ENCODE peak calls at places on chromosomes 2 and 18, in five cellular contexts. One of them, this sample, is unnamed.

GRCh38 chr2:113720167-113720566 is 36.3 kb downstream of the SLC35F5 start:
- DNase-seq in HepG2: peak
- DNase-seq in stomach: no peak
- DNase-seq in A549: peak
- DNase-seq in transverse colon: no peak
- DNase-seq in this sample: no peak

GRCh38 chr2:186068154-186068826 is 329.7 kb downstream of the FSIP2 start:
- DNase-seq in HepG2: peak
- DNase-seq in stomach: no peak
- DNase-seq in A549: no peak
- DNase-seq in transverse colon: no peak
- DNase-seq in this sample: no peak

GRCh38 chr18:8359076-8359475 is 250.2 kb upstream of the RAB12 start:
- DNase-seq in HepG2: no peak
- DNase-seq in stomach: no peak
- DNase-seq in A549: no peak
- DNase-seq in transverse colon: no peak
- DNase-seq in this sample: no peak

GRCh38 chr2:47782557-47783490 is at the start of gene MSH6:
- DNase-seq in HepG2: peak
- DNase-seq in stomach: peak
- DNase-seq in A549: peak
- DNase-seq in transverse colon: peak
- DNase-seq in this sample: peak

GRCh38 chr2:127454595-127455565 is 36.7 kb downstream of the PROC start:
- DNase-seq in HepG2: peak
- DNase-seq in stomach: peak
- DNase-seq in A549: peak
- DNase-seq in transverse colon: peak
- DNase-seq in this sample: no peak

GRCh38 chr2:160956243-160956802 is 203.9 kb upstream of the TANK start:
- DNase-seq in HepG2: no peak
- DNase-seq in stomach: no peak
- DNase-seq in A549: no peak
- DNase-seq in transverse colon: no peak
- DNase-seq in this sample: peak

GRCh38 chr18:14189858-14190257 is 57.6 kb upstream of the ZNF519 start:
- DNase-seq in HepG2: peak
- DNase-seq in stomach: no peak
- DNase-seq in A549: peak
- DNase-seq in transverse colon: no peak
- DNase-seq in this sample: no peak

GRCh38 chr2:95007822-95008221 is 17.7 kb upstream of the MAL start:
- DNase-seq in HepG2: no peak
- DNase-seq in stomach: no peak
- DNase-seq in A549: no peak
- DNase-seq in transverse colon: no peak
- DNase-seq in this sample: no peak

GRCh38 chr2:237882510-237883481 is 23.4 kb downstream of the RAMP1 start:
- DNase-seq in HepG2: no peak
- DNase-seq in stomach: no peak
- DNase-seq in A549: no peak
- DNase-seq in transverse colon: no peak
- DNase-seq in this sample: no peak

GRCh38 chr2:65710779-65711295 is 278.4 kb upstream of the SPRED2 start:
- DNase-seq in HepG2: peak
- DNase-seq in stomach: peak
- DNase-seq in A549: peak
- DNase-seq in transverse colon: no peak
- DNase-seq in this sample: no peak

GRCh38 chr2:240095556-240096523 is 40.3 kb downstream of the COPS9 start:
- DNase-seq in HepG2: no peak
- DNase-seq in stomach: no peak
- DNase-seq in A549: no peak
- DNase-seq in transverse colon: no peak
- DNase-seq in this sample: no peak

GRCh38 chr2:98438190-98439133 is 6.2 kb upstream of the INPP4A start:
- DNase-seq in HepG2: no peak
- DNase-seq in stomach: no peak
- DNase-seq in A549: no peak
- DNase-seq in transverse colon: no peak
- DNase-seq in this sample: no peak

GRCh38 chr2:120180066-120180465 is 43.1 kb downstream of the TMEM185B start:
- DNase-seq in HepG2: no peak
- DNase-seq in stomach: no peak
- DNase-seq in A549: no peak
- DNase-seq in transverse colon: no peak
- DNase-seq in this sample: no peak

GRCh38 chr2:46967990-46968647 is 52.5 kb upstream of the MCFD2 start:
- DNase-seq in HepG2: no peak
- DNase-seq in stomach: peak
- DNase-seq in A549: peak
- DNase-seq in transverse colon: peak
- DNase-seq in this sample: no peak

GRCh38 chr2:134549104-134549503 is 169.7 kb downstream of the TMEM163 start:
- DNase-seq in HepG2: no peak
- DNase-seq in stomach: no peak
- DNase-seq in A549: no peak
- DNase-seq in transverse colon: no peak
- DNase-seq in this sample: no peak

GRCh38 chr2:44429034-44429433 is 67.3 kb downstream of the CAMKMT start:
- DNase-seq in HepG2: peak
- DNase-seq in stomach: no peak
- DNase-seq in A549: peak
- DNase-seq in transverse colon: no peak
- DNase-seq in this sample: no peak

GRCh38 chr2:5330961-5331360 is 361.2 kb upstream of the SOX11 start:
- DNase-seq in HepG2: no peak
- DNase-seq in stomach: no peak
- DNase-seq in A549: no peak
- DNase-seq in transverse colon: no peak
- DNase-seq in this sample: no peak

GRCh38 chr2:6254446-6254845 is 562.3 kb downstream of the SOX11 start:
- DNase-seq in HepG2: no peak
- DNase-seq in stomach: no peak
- DNase-seq in A549: no peak
- DNase-seq in transverse colon: no peak
- DNase-seq in this sample: no peak

GRCh38 chr2:197028230-197028629 is 101.7 kb upstream of the PGAP1 start:
- DNase-seq in HepG2: peak
- DNase-seq in stomach: no peak
- DNase-seq in A549: peak
- DNase-seq in transverse colon: no peak
- DNase-seq in this sample: no peak

GRCh38 chr2:174522553-174522952 is 35.7 kb upstream of the GPR155 start:
- DNase-seq in HepG2: no peak
- DNase-seq in stomach: no peak
- DNase-seq in A549: no peak
- DNase-seq in transverse colon: no peak
- DNase-seq in this sample: no peak

GRCh38 chr2:206392118-206392517 is 51.2 kb upstream of the ADAM23 start:
- DNase-seq in HepG2: peak
- DNase-seq in stomach: no peak
- DNase-seq in A549: peak
- DNase-seq in transverse colon: no peak
- DNase-seq in this sample: no peak

GRCh38 chr2:59425292-59425691 is 1128.2 kb downstream of the BCL11A start:
- DNase-seq in HepG2: no peak
- DNase-seq in stomach: no peak
- DNase-seq in A549: peak
- DNase-seq in transverse colon: no peak
- DNase-seq in this sample: no peak

GRCh38 chr2:8244634-8245033 is 437.2 kb upstream of the ID2 start:
- DNase-seq in HepG2: no peak
- DNase-seq in stomach: no peak
- DNase-seq in A549: no peak
- DNase-seq in transverse colon: no peak
- DNase-seq in this sample: peak

GRCh38 chr2:109401370-109401769 is 212.4 kb downstream of the SEPTIN10 start:
- DNase-seq in HepG2: no peak
- DNase-seq in stomach: no peak
- DNase-seq in A549: no peak
- DNase-seq in transverse colon: no peak
- DNase-seq in this sample: no peak

GRCh38 chr2:179262077-179262660 is 2.5 kb downstream of the SESTD1 start:
- DNase-seq in HepG2: no peak
- DNase-seq in stomach: no peak
- DNase-seq in A549: no peak
- DNase-seq in transverse colon: no peak
- DNase-seq in this sample: no peak

GRCh38 chr2:120218181-120218580 is 5.0 kb downstream of the TMEM185B start:
- DNase-seq in HepG2: no peak
- DNase-seq in stomach: peak
- DNase-seq in A549: no peak
- DNase-seq in transverse colon: no peak
- DNase-seq in this sample: no peak

GRCh38 chr2:226772389-226773179 is 27.0 kb downstream of the IRS1 start:
- DNase-seq in HepG2: peak
- DNase-seq in stomach: no peak
- DNase-seq in A549: no peak
- DNase-seq in transverse colon: no peak
- DNase-seq in this sample: no peak

GRCh38 chr2:237299897-237300296 is 114.1 kb downstream of the COL6A3 start:
- DNase-seq in HepG2: no peak
- DNase-seq in stomach: no peak
- DNase-seq in A549: no peak
- DNase-seq in transverse colon: no peak
- DNase-seq in this sample: no peak

GRCh38 chr2:133452146-133452545 is 116.1 kb downstream of the NCKAP5 start:
- DNase-seq in HepG2: no peak
- DNase-seq in stomach: no peak
- DNase-seq in A549: no peak
- DNase-seq in transverse colon: no peak
- DNase-seq in this sample: no peak

GRCh38 chr2:133456156-133456555 is 112.1 kb downstream of the NCKAP5 start:
- DNase-seq in HepG2: no peak
- DNase-seq in stomach: no peak
- DNase-seq in A549: no peak
- DNase-seq in transverse colon: no peak
- DNase-seq in this sample: no peak

GRCh38 chr2:133448195-133448594 is 120.1 kb downstream of the NCKAP5 start:
- DNase-seq in HepG2: no peak
- DNase-seq in stomach: no peak
- DNase-seq in A549: no peak
- DNase-seq in transverse colon: no peak
- DNase-seq in this sample: no peak

GRCh38 chr2:133456971-133457370 is 111.3 kb downstream of the NCKAP5 start:
- DNase-seq in HepG2: no peak
- DNase-seq in stomach: no peak
- DNase-seq in A549: no peak
- DNase-seq in transverse colon: no peak
- DNase-seq in this sample: no peak

DNA sequence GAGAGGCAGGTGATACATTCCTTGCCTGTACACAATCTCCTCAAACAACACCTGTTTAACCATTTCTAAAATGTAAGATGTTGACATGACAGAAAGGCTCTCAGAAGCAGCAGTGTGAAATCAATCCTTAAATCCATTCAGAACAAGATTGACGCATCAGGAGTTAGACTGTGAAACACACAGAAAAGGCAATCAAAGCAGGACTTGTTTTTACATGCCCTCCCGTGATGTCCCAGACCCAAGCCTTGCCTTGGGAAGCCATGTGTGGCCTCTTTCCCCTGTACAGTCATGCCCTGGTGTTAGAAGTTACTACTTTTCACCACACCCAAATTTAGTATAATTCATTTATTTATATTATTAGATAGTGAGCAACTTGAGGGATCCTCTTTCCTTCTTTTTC is 115.7 kb downstream of the NCKAP5 start:
- DNase-seq in HepG2: no peak
- DNase-seq in stomach: no peak
- DNase-seq in A549: no peak
- DNase-seq in transverse colon: no peak
- DNase-seq in this sample: no peak
- TF ChIP-seq EP300 in HepG2: no peak
- TF ChIP-seq EP300 in stomach: no peak
- TF ChIP-seq EP300 in A549: no peak
- TF ChIP-seq EP300 in transverse colon: no peak
- TF ChIP-seq EP300 in this sample: no peak

GRCh38 chr2:224925822-224926124 is 116.5 kb downstream of the DOCK10 start:
- DNase-seq in HepG2: no peak
- DNase-seq in stomach: no peak
- DNase-seq in A549: no peak
- DNase-seq in transverse colon: no peak
- DNase-seq in this sample: no peak
- H3K4me3 ChIP-seq in HepG2: no peak
- H3K4me3 ChIP-seq in stomach: no peak
- H3K4me3 ChIP-seq in A549: no peak
- H3K4me3 ChIP-seq in transverse colon: no peak
- H3K4me3 ChIP-seq in this sample: no peak

GRCh38 chr2:9549420-9549819 is 6.2 kb downstream of the ADAM17 start:
- DNase-seq in HepG2: no peak
- DNase-seq in stomach: no peak
- DNase-seq in A549: no peak
- DNase-seq in transverse colon: no peak
- DNase-seq in this sample: no peak

GRCh38 chr2:9554841-9555337 is 741 bp downstream of the ADAM17 start:
- DNase-seq in HepG2: peak
- DNase-seq in stomach: no peak
- DNase-seq in A549: no peak
- DNase-seq in transverse colon: peak
- DNase-seq in this sample: no peak

GRCh38 chr2:9555338-9556120 is at the start of gene ADAM17:
- DNase-seq in HepG2: peak
- DNase-seq in stomach: peak
- DNase-seq in A549: peak
- DNase-seq in transverse colon: peak
- DNase-seq in this sample: peak

GRCh38 chr2:9556121-9556869 is 665 bp upstream of the ADAM17 start:
- DNase-seq in HepG2: no peak
- DNase-seq in stomach: no peak
- DNase-seq in A549: peak
- DNase-seq in transverse colon: no peak
- DNase-seq in this sample: no peak

GRCh38 chr2:9552491-9553178 is 3.0 kb downstream of the ADAM17 start:
- DNase-seq in HepG2: no peak
- DNase-seq in stomach: no peak
- DNase-seq in A549: peak
- DNase-seq in transverse colon: no peak
- DNase-seq in this sample: no peak
- TF ChIP-seq EP300 in HepG2: no peak
- TF ChIP-seq EP300 in stomach: no peak
- TF ChIP-seq EP300 in A549: no peak
- TF ChIP-seq EP300 in transverse colon: no peak
- TF ChIP-seq EP300 in this sample: peak

DNA sequence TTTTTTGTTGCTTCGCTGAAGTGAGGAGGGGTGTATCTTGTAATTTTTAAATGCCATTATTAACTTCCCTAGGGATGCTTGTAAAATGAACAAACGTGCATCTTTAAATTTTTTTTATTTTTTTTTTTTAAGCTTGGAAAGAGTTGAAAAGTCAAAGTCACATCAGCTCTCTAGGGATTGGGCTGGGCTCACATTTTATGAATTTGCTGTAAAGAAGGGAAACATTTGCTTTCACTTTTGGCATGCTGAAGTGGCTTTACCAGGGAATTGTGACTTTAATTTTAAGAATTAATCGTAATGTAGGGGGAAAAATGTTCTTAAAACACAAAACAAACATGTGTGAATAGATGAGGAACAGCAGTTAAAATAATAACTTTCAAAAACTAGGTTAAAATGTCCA is 123.0 kb downstream of the AGAP1 start:
- DNase-seq in HepG2: no peak
- DNase-seq in stomach: no peak
- DNase-seq in A549: no peak
- DNase-seq in transverse colon: no peak
- DNase-seq in this sample: no peak
- H3K4me3 ChIP-seq in HepG2: no peak
- H3K4me3 ChIP-seq in stomach: no peak
- H3K4me3 ChIP-seq in A549: no peak
- H3K4me3 ChIP-seq in transverse colon: no peak
- H3K4me3 ChIP-seq in this sample: no peak

This sample was measured in upper lobe of left lung.